ENCODE peak calls at places on chromosomes 6 and 20, in seven cellular contexts. R is thoracic aorta, Y is A549, F is fibroblast of lung, A is esophagus squamous epithelium, T is mucosa of descending colon, G is choroid plexus epithelial cell. O is an unnamed sample.

GRCh38 chr6:127784468-127784867 is 116.4 kb downstream of the THEMIS start:
- DNase-seq in G (no peak), R (no peak), F (no peak), T (no peak), Y (no peak), A (no peak), O (no peak)

GRCh38 chr6:54717849-54718455 is 128.6 kb upstream of the FAM83B start:
- DNase-seq in G (peak), F (peak), A (no peak), Y (peak), T (peak), R (no peak), O (peak)

GRCh38 chr6:31785475-31785874 is 8.3 kb upstream of the VWA7 start:
- DNase-seq in R (no peak), G (no peak), Y (no peak), A (no peak), T (no peak), F (no peak), O (no peak)

GRCh38 chr6:119614138-119614537 is 264.6 kb upstream of the MAN1A1 start:
- DNase-seq in Y (no peak), T (no peak), R (no peak), G (no peak), F (no peak), A (no peak), O (no peak)

GRCh38 chr6:151257984-151258445 is 18.2 kb downstream of the AKAP12 start:
- DNase-seq in A (no peak), R (no peak), Y (no peak), G (peak), F (peak), T (no peak), O (no peak)

GRCh38 chr6:18047406-18047805 is 60.0 kb upstream of the KIF13A start:
- DNase-seq in R (no peak), G (peak), Y (no peak), F (peak), A (no peak), T (no peak), O (no peak)

GRCh38 chr6:121549741-121550140 is 114.3 kb downstream of the GJA1 start:
- DNase-seq in T (no peak), F (peak), Y (no peak), R (no peak), A (no peak), G (peak), O (no peak)

GRCh38 chr6:112833546-112834215 is 486.6 kb downstream of the RFPL4B start:
- DNase-seq in Y (no peak), R (no peak), T (no peak), G (peak), F (peak), A (no peak), O (no peak)

GRCh38 chr20:63706027-63706695 is 1.6 kb downstream of the ARFRP1 start:
- DNase-seq in F (no peak), R (no peak), T (peak), Y (no peak), G (no peak), A (no peak), O (no peak)

GRCh38 chr20:62063981-62064787 is 1.5 kb downstream of the TAF4 start:
- DNase-seq in F (no peak), R (no peak), T (peak), G (peak), A (no peak), Y (no peak), O (no peak)

GRCh38 chr6:144745434-144745833 is 460.3 kb downstream of the UTRN start:
- DNase-seq in T (no peak), F (no peak), A (no peak), G (no peak), Y (no peak), R (no peak), O (no peak)

GRCh38 chr6:48894469-48894868 is 568.6 kb downstream of the MMUT start:
- DNase-seq in Y (no peak), R (no peak), G (no peak), A (no peak), T (no peak), F (no peak), O (no peak)

GRCh38 chr6:30007132-30007764 is 53.8 kb upstream of the POLR1H start:
- DNase-seq in G (no peak), R (no peak), T (peak), A (no peak), F (no peak), Y (no peak), O (no peak)

GRCh38 chr6:38234934-38235678 is 404.6 kb downstream of the BTBD9 start:
- DNase-seq in G (no peak), A (no peak), R (no peak), Y (no peak), T (no peak), F (no peak), O (peak)

GRCh38 chr6:128209771-128210170 is 308.9 kb upstream of the THEMIS start:
- DNase-seq in Y (no peak), F (peak), G (peak), R (no peak), A (no peak), T (no peak), O (no peak)

GRCh38 chr6:42300701-42301100 is 83.0 kb upstream of the MRPS10 start:
- DNase-seq in R (no peak), A (no peak), G (no peak), F (no peak), T (no peak), Y (no peak), O (no peak)

GRCh38 chr6:33651947-33652346 is 30.8 kb downstream of the ITPR3 start:
- DNase-seq in Y (no peak), R (no peak), A (no peak), G (no peak), T (no peak), F (no peak), O (no peak)

GRCh38 chr6:125019873-125020272 is 57.6 kb downstream of the RNF217 start:
- DNase-seq in G (no peak), A (no peak), Y (no peak), R (no peak), F (peak), T (no peak), O (no peak)

GRCh38 chr20:41133709-41134361 is 3.5 kb upstream of the PLCG1 start:
- DNase-seq in R (no peak), Y (no peak), T (no peak), A (no peak), G (no peak), F (no peak), O (peak)

GRCh38 chr6:54617730-54618129 is 228.8 kb upstream of the FAM83B start:
- DNase-seq in G (peak), A (no peak), R (no peak), Y (no peak), F (peak), T (no peak), O (no peak)

GRCh38 chr6:73585566-73586415 is 65.0 kb upstream of the EEF1A1 start:
- DNase-seq in G (peak), T (no peak), Y (peak), A (no peak), F (peak), R (no peak), O (peak)

GRCh38 chr20:25173321-25173720 is 22.2 kb upstream of the ENTPD6 start:
- DNase-seq in G (no peak), R (no peak), A (no peak), Y (no peak), F (no peak), T (no peak), O (no peak)

GRCh38 chr6:37952027-37952426 is 132.5 kb downstream of the ZFAND3 start:
- DNase-seq in T (no peak), R (no peak), F (no peak), A (no peak), Y (no peak), G (no peak), O (no peak)

GRCh38 chr6:143078468-143079324 is 18.0 kb downstream of the AIG1 start:
- DNase-seq in A (no peak), T (no peak), G (peak), R (no peak), F (no peak), Y (no peak), O (no peak)

GRCh38 chr20:19257865-19258264 is 45.4 kb downstream of the SLC24A3 start:
- DNase-seq in Y (no peak), F (no peak), A (no peak), T (no peak), R (no peak), G (no peak), O (no peak)

GRCh38 chr20:312067-312466 is 13.3 kb upstream of the SOX12 start:
- DNase-seq in Y (no peak), R (no peak), F (no peak), A (no peak), T (no peak), G (no peak), O (no peak)

GRCh38 chr6:21262504-21262903 is 331.0 kb upstream of the SOX4 start:
- DNase-seq in Y (no peak), G (no peak), T (no peak), F (no peak), A (no peak), R (no peak), O (no peak)

GRCh38 chr20:53163486-53163885 is 191.3 kb downstream of the TSHZ2 start:
- DNase-seq in Y (no peak), G (peak), T (no peak), A (no peak), F (peak), R (no peak), O (no peak)

GRCh38 chr6:90411292-90411781 is 114.7 kb upstream of the BACH2 start:
- DNase-seq in G (peak), F (peak), Y (no peak), T (no peak), A (no peak), R (no peak), O (peak)

GRCh38 chr6:11064836-11065235 is 20.7 kb upstream of the ELOVL2 start:
- DNase-seq in Y (no peak), T (no peak), A (no peak), R (no peak), F (no peak), G (no peak), O (no peak)

GRCh38 chr6:139249387-139249786 is 42.4 kb downstream of the TXLNB start:
- DNase-seq in R (no peak), T (no peak), G (no peak), A (no peak), F (peak), Y (no peak), O (no peak)

GRCh38 chr20:11917663-11918062 is at the start of gene BTBD3:
- DNase-seq in A (no peak), F (peak), T (peak), R (peak), G (peak), Y (no peak), O (no peak)

GRCh38 chr6:3820563-3820962 is 28.6 kb upstream of the FAM50B start:
- DNase-seq in A (no peak), Y (no peak), T (no peak), R (no peak), F (no peak), G (no peak), O (no peak)

GRCh38 chr6:14743465-14744211 is 502.2 kb upstream of the JARID2 start:
- DNase-seq in G (peak), A (no peak), Y (peak), T (no peak), F (peak), R (no peak), O (no peak)

GRCh38 chr6:111922454-111923297 is 49.4 kb upstream of the FYN start:
- DNase-seq in Y (no peak), G (peak), T (no peak), F (peak), A (no peak), R (no peak), O (no peak)

GRCh38 chr6:150788135-150788534 is 77.4 kb upstream of the MTHFD1L start:
- DNase-seq in T (no peak), G (no peak), A (no peak), F (no peak), R (no peak), Y (no peak), O (no peak)

GRCh38 chr6:82217014-82217621 is 30.4 kb downstream of the IBTK start:
- DNase-seq in Y (no peak), T (no peak), F (no peak), G (no peak), R (no peak), A (no peak), O (no peak)

DNA sequence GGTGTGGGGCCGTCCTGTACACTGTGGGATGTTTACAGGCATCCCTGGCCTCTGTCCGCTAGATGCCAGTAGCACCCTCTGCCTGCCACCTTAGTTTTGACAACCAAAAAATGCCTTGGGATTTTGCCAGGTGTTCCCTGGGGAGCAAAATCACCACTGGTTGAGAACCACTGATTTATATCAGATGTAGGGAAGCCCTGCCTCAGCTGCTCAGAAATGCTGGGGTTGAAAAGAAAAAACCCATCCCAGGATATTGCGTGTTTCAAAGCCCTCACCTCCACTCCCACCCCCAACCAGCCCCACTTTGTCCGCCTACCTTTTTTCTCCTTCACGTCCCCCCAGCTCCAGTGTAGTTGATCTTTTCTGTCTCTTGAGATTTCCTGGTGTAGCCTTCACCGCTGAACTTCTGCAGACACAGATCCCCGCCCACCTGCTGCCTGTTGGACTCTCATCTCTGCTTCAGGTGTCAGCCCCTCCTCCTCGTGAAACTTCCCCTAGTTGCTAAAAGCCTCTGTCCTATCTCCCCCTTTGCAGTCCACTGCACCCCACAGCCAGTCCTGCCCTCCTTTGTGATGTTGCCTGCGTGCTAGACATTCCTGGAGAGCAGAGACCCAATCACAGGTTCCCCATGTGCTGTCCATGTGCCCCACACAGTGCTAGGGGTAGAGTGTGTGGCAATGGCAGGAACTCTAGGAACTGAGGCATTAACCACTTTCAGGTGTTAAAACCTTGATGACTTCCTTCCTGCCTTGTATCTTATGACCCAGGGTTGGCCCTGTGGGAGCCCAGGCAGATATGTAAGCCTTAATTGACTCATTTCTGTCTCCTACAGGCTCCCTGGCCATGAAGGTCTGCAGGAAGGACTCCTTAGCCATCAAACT is 98.9 kb downstream of the TBC1D7 start:
- DNase-seq in T (no peak), G (peak), F (no peak), Y (peak), R (no peak), A (no peak), O (peak)
- TF ChIP-seq CTCF in T (no peak), G (peak), F (no peak), Y (peak), R (no peak), A (no peak), O (peak)

DNA sequence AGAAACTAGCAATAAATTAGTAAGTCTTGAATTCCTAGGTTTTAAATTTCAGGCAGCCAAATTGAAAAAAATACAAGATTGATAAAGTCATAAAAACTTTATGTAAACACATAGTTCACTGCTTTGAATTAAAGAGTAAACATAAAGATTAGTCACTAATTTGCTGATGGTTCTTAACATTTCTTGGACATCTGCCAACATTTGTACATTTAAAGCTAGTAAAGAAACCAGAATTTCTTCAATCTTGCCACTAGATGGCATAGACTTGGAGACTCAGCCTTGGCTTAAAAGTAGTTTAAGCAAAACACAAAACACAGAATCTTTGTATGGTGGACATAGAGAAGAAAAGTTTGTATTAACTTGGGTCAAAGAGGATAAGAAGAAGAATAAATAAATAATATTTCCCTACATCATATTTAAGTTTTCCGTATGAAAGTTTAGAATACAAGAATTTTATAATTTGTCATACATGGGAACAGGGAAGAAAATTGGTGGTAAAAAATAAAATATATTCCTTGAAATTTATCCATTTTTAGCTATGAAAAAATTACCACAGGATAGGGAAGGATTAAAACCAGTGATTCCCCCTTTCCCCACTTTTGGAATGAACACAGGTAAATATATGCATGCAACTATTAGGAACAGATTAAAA is 41.7 kb upstream of the FAM135A start:
- DNase-seq in R (no peak), Y (peak), A (no peak), G (peak), T (no peak), F (peak), O (peak)
- H3K4me3 ChIP-seq in R (no peak), Y (no peak), A (no peak), G (no peak), T (no peak), F (no peak), O (no peak)

GRCh38 chr6:24495516-24495847 is 713 bp downstream of the ALDH5A1 start:
- DNase-seq in F (peak), A (no peak), Y (peak), R (peak), T (peak), G (peak), O (no peak)
- TF ChIP-seq CTCF in F (no peak), A (no peak), Y (no peak), R (no peak), T (no peak), G (no peak), O (no peak)

DNA sequence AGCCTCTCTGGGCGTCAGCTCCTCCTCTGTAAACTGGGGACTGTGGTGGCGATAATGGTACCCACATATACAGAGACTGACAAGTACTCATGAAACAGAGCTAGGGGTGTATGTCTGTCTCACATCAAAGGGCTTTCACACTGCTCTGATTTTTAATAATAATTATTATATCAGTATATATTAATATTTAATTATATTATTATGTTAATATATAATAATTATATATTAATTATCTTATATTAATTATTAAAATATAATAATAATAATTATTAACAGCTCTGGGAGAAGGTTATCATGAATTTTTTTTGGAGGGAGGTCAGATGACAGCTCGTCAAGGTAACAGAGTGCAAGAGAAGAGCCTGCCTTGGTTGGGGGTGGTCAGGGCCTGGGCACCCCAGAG is 173.6 kb downstream of the NRN1 start:
- DNase-seq in Y (no peak), F (no peak), G (no peak), R (no peak), T (no peak), A (no peak), O (no peak)
- H3K4me3 ChIP-seq in Y (no peak), F (no peak), G (no peak), R (no peak), T (no peak), A (no peak), O (no peak)

DNA sequence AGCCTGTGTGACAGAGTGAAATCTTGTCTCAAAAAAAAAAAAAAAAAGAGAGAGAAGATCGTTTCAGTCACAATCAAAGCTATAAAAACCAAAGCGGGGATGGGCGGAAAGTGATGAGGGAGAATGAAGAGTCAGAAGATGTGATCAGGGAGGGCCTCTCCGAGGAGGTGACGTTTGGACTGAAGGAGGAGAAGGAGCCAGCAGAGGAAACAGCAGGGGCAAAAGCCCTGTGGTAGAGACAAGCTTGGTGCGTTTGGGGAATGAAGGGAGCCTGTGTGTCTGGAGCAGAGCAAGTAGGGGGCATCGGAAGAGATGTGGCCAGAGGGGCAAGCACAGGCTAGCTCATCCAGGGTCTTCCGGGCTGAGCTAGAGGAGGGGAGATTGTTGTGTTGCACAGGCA is 14.5 kb upstream of the LBP start:
- DNase-seq in R (no peak), G (no peak), F (no peak), A (no peak), T (no peak), Y (no peak), O (no peak)
- TF ChIP-seq CTCF in R (no peak), G (no peak), F (no peak), A (no peak), T (no peak), Y (no peak), O (no peak)

DNA sequence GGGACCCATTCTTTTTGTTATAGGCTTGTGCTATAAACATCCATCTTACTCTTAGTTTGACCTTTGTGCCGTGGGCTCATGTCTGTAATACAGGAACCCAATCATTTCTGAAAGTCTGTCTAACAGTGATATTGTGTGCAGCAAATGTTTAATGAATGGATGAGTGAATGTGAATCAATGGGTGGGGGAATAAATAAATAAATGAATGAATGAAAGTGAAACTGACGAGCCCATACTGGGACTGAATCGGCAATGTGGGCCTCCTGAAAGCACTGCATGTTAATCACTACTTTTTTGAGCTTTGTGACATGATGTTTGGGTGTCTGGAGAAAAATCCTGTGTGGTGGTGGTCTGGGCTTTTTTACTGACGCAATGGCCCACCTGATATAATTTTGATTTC is 175.0 kb downstream of the GMPR start:
- DNase-seq in R (no peak), Y (no peak), A (no peak), F (no peak), T (no peak), G (no peak), O (no peak)
- H3K4me3 ChIP-seq in R (peak), Y (no peak), A (no peak), F (peak), T (no peak), G (no peak), O (peak)

GRCh38 chr6:98808522-98809210 is 25.7 kb upstream of the POU3F2 start:
- DNase-seq in Y (no peak), A (no peak), G (peak), T (no peak), F (peak), R (no peak), O (no peak)
- TF ChIP-seq CTCF in Y (no peak), A (no peak), G (no peak), T (no peak), F (no peak), R (no peak), O (no peak)

GRCh38 chr6:89410231-89411018 is 1.6 kb downstream of the RRAGD start:
- DNase-seq in F (no peak), R (no peak), A (no peak), G (no peak), Y (no peak), T (no peak), O (no peak)
- H3K4me3 ChIP-seq in F (no peak), R (peak), A (peak), G (no peak), Y (peak), T (no peak), O (peak)

GRCh38 chr6:83536034-83536646 is 23.8 kb downstream of the PRSS35 start:
- DNase-seq in Y (peak), R (no peak), G (peak), F (peak), A (no peak), T (no peak), O (no peak)
- TF ChIP-seq CTCF in Y (peak), R (peak), G (peak), F (peak), A (peak), T (peak), O (peak)